ENCODE peak calls at places on chromosomes 13 and 19, in five cellular contexts. One of them, this sample, is unnamed.

GRCh38 chr19:11821474-11821873 is 7.4 kb downstream of the ZNF440 start:
- DNase-seq in fibroblast of mammary gland: peak; percentile 80
- DNase-seq in upper lobe of right lung: no peak
- DNase-seq in heart right ventricle: no peak
- DNase-seq in body of pancreas: no peak
- DNase-seq in this sample: no peak

GRCh38 chr19:55459950-55460657 is 1.3 kb downstream of the ISOC2 start:
- DNase-seq in body of pancreas: no peak
- DNase-seq in fibroblast of mammary gland: peak; percentile 34
- DNase-seq in upper lobe of right lung: no peak
- DNase-seq in heart right ventricle: no peak
- DNase-seq in this sample: no peak

GRCh38 chr19:7851623-7852500 is 21.8 kb downstream of the EVI5L start:
- DNase-seq in heart right ventricle: no peak
- DNase-seq in fibroblast of mammary gland: no peak
- DNase-seq in upper lobe of right lung: no peak
- DNase-seq in body of pancreas: no peak
- DNase-seq in this sample: no peak

GRCh38 chr19:17942181-17942580 is 9.4 kb downstream of the CCDC124 start:
- DNase-seq in upper lobe of right lung: no peak
- DNase-seq in fibroblast of mammary gland: no peak
- DNase-seq in heart right ventricle: no peak
- DNase-seq in body of pancreas: no peak
- DNase-seq in this sample: no peak

GRCh38 chr19:39599116-39599515 is 3.2 kb upstream of the LGALS13 start:
- DNase-seq in body of pancreas: no peak
- DNase-seq in upper lobe of right lung: no peak
- DNase-seq in fibroblast of mammary gland: peak; percentile 21
- DNase-seq in heart right ventricle: peak; percentile 18
- DNase-seq in this sample: no peak

GRCh38 chr13:87884874-87885273 is 213.7 kb downstream of the SLITRK5 start:
- DNase-seq in heart right ventricle: no peak
- DNase-seq in body of pancreas: no peak
- DNase-seq in fibroblast of mammary gland: peak; percentile 20
- DNase-seq in upper lobe of right lung: no peak
- DNase-seq in this sample: peak; percentile 72

GRCh38 chr19:41705393-41706174 is 2.8 kb upstream of the CEACAM5 start:
- DNase-seq in upper lobe of right lung: peak; percentile 72
- DNase-seq in body of pancreas: peak; percentile 17
- DNase-seq in heart right ventricle: no peak
- DNase-seq in fibroblast of mammary gland: peak; percentile 4
- DNase-seq in this sample: no peak

GRCh38 chr13:37429976-37430375 is 168.6 kb downstream of the POSTN start:
- DNase-seq in body of pancreas: no peak
- DNase-seq in fibroblast of mammary gland: peak; percentile 97
- DNase-seq in heart right ventricle: no peak
- DNase-seq in upper lobe of right lung: no peak
- DNase-seq in this sample: no peak

GRCh38 chr13:73521291-73521626 is 462.5 kb downstream of the KLF5 start:
- DNase-seq in heart right ventricle: no peak
- DNase-seq in fibroblast of mammary gland: no peak
- DNase-seq in upper lobe of right lung: no peak
- DNase-seq in body of pancreas: no peak
- DNase-seq in this sample: no peak

GRCh38 chr19:1252818-1253513 is 4.6 kb downstream of the MIDN start:
- DNase-seq in body of pancreas: peak; percentile 94
- DNase-seq in fibroblast of mammary gland: peak; percentile 98
- DNase-seq in upper lobe of right lung: peak; percentile 97
- DNase-seq in heart right ventricle: peak; percentile 91
- DNase-seq in this sample: peak; percentile 80

GRCh38 chr19:34926361-34926684 is 380 bp upstream of the ZNF30 start:
- DNase-seq in body of pancreas: no peak
- DNase-seq in heart right ventricle: no peak
- DNase-seq in fibroblast of mammary gland: no peak
- DNase-seq in upper lobe of right lung: no peak
- DNase-seq in this sample: no peak

GRCh38 chr13:49746111-49746510 is 46.4 kb downstream of the KPNA3 start:
- DNase-seq in upper lobe of right lung: no peak
- DNase-seq in fibroblast of mammary gland: no peak
- DNase-seq in heart right ventricle: no peak
- DNase-seq in body of pancreas: no peak
- DNase-seq in this sample: no peak

GRCh38 chr19:35733180-35734125 is 8.8 kb downstream of the IGFLR1 start:
- DNase-seq in fibroblast of mammary gland: no peak
- DNase-seq in body of pancreas: no peak
- DNase-seq in heart right ventricle: no peak
- DNase-seq in upper lobe of right lung: no peak
- DNase-seq in this sample: no peak

GRCh38 chr19:20078696-20079095 is 896 bp downstream of the ZNF90 start:
- DNase-seq in heart right ventricle: no peak
- DNase-seq in upper lobe of right lung: peak; percentile 67
- DNase-seq in body of pancreas: peak; percentile 20
- DNase-seq in fibroblast of mammary gland: peak; percentile 52
- DNase-seq in this sample: no peak

GRCh38 chr19:31318790-31319189 is 30.4 kb downstream of the TSHZ3 start:
- DNase-seq in heart right ventricle: no peak
- DNase-seq in fibroblast of mammary gland: no peak
- DNase-seq in body of pancreas: no peak
- DNase-seq in upper lobe of right lung: no peak
- DNase-seq in this sample: no peak

GRCh38 chr19:401836-402535 is 7.0 kb downstream of the C2CD4C start:
- DNase-seq in fibroblast of mammary gland: no peak
- DNase-seq in upper lobe of right lung: peak; percentile 54
- DNase-seq in heart right ventricle: peak; percentile 6
- DNase-seq in body of pancreas: no peak
- DNase-seq in this sample: no peak

GRCh38 chr13:48401480-48401879 is 11.4 kb downstream of the LPAR6 start:
- DNase-seq in body of pancreas: no peak
- DNase-seq in fibroblast of mammary gland: no peak
- DNase-seq in upper lobe of right lung: no peak
- DNase-seq in heart right ventricle: no peak
- DNase-seq in this sample: no peak
- H3K4me3 ChIP-seq in body of pancreas: no peak overlapping the region
- H3K4me3 ChIP-seq in fibroblast of mammary gland: no peak overlapping the region
- H3K4me3 ChIP-seq in upper lobe of right lung: no peak overlapping the region
- H3K4me3 ChIP-seq in heart right ventricle: no peak overlapping the region
- H3K4me3 ChIP-seq in this sample: no peak overlapping the region

DNA sequence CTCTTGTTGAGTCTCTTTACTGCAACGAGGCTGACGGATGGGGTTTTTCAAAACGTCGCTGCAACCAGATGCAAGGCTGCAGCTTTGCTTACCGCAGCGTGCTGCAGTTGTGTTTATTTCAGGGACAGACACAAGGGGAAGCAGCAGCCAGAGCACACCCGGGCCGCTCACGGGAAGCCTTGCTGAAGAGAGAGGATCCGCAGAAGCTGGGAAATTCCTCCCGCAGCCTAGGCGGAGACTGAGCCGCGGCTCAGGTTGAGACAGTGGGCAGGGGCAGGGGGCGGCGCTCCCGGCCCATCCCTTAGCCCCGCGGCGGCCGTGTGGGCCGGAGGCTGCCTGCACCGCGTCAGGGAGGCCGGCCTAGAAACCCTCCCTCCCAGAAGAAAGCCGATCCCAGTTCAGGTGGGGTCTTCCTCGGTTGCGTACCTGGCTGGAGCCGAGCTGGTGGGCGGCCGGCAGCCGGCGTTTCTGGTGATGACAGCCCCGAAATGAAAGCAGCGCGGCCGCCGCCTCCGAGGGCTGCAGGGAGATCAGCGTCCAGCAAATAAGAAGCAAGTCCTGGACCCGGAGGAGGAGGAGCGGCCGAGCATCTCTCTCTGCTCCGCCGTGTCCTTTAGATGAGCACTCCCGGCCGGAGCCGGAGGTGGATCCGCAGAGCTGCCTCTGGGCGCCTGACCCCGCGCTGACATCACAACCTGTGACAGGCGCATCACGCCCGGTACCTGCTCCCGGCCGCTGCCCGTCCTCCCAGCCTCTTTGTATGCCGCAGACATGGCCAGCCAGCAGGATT is at the start of gene FRY:
- DNase-seq in upper lobe of right lung: peak; percentile 78
- DNase-seq in fibroblast of mammary gland: peak; percentile 53
- DNase-seq in body of pancreas: peak; percentile 60
- DNase-seq in heart right ventricle: peak; percentile 70
- DNase-seq in this sample: peak; percentile 4
- TF ChIP-seq CTCF in upper lobe of right lung: no peak
- TF ChIP-seq CTCF in fibroblast of mammary gland: peak; percentile 23
- TF ChIP-seq CTCF in body of pancreas: no peak
- TF ChIP-seq CTCF in heart right ventricle: peak; percentile 29
- TF ChIP-seq CTCF in this sample: peak; percentile 18

DNA sequence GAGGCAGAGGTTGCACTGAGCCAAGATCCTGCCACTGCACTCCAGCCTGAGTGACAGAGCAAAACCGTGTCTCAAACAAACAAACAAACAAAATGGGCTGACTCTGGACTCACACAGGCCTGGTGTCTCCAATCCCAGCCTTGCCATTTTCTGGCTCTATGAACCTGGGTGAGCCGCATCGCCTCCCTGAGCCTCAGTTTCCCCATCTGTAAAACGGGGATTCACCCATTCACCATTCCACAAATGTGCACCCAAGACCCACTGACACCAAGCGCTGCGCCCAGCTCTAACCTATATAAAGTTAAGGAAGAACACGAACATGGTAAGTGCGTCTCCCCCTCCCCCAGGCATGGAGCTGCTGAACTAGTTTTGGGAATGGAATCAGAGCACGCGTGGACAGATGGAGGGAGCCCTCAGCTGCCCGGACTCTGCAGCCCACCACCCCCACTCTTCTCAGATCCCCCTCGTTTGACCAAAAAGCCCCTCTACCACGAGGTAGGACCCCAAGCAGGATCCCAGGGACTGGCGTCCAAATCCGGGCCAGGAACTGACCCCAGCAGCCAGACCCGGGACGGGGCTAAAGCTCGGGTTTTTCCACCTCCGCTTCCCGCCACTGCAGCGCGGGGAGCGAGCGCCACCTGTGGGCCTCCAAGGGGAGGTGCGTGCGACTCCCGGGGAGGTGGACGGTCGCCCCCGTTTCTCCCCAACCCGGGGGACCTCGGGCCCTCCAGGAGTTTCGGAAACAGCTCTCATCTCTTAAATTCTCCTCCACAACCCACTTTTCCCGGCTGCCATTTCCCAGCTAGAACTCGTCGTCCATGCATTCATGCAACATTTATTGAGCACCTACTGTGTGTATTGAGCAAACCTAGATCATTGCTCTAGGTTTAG is 33.0 kb upstream of the ADGRE5 start:
- DNase-seq in fibroblast of mammary gland: peak; percentile 43
- DNase-seq in heart right ventricle: peak; percentile 75
- DNase-seq in body of pancreas: peak; percentile 59
- DNase-seq in upper lobe of right lung: peak; percentile 84
- DNase-seq in this sample: no peak
- H3K4me3 ChIP-seq in fibroblast of mammary gland: peak overlapping the region; percentile 13
- H3K4me3 ChIP-seq in heart right ventricle: peak overlapping the region; percentile 22
- H3K4me3 ChIP-seq in body of pancreas: no peak overlapping the region
- H3K4me3 ChIP-seq in upper lobe of right lung: peak overlapping the region; percentile 25
- H3K4me3 ChIP-seq in this sample: no peak overlapping the region

GRCh38 chr19:15125232-15126067 is 18.2 kb downstream of the SYDE1 start:
- DNase-seq in body of pancreas: peak; percentile 99
- DNase-seq in fibroblast of mammary gland: peak; percentile 96
- DNase-seq in heart right ventricle: peak; percentile 99
- DNase-seq in upper lobe of right lung: peak; percentile 99
- DNase-seq in this sample: peak; percentile 92
- TF ChIP-seq CTCF in body of pancreas: no peak
- TF ChIP-seq CTCF in fibroblast of mammary gland: no peak
- TF ChIP-seq CTCF in heart right ventricle: no peak
- TF ChIP-seq CTCF in upper lobe of right lung: peak; percentile 20
- TF ChIP-seq CTCF in this sample: no peak

GRCh38 chr19:57903298-57904174 is 12.9 kb downstream of the ZNF417 start:
- DNase-seq in upper lobe of right lung: no peak
- DNase-seq in fibroblast of mammary gland: peak; percentile 51
- DNase-seq in body of pancreas: no peak
- DNase-seq in heart right ventricle: no peak
- DNase-seq in this sample: no peak
- H3K4me3 ChIP-seq in upper lobe of right lung: no peak overlapping the region
- H3K4me3 ChIP-seq in fibroblast of mammary gland: no peak overlapping the region
- H3K4me3 ChIP-seq in body of pancreas: no peak overlapping the region
- H3K4me3 ChIP-seq in heart right ventricle: no peak overlapping the region
- H3K4me3 ChIP-seq in this sample: no peak overlapping the region

GRCh38 chr13:80030491-80030890 is 310.4 kb downstream of the SPRY2 start:
- DNase-seq in fibroblast of mammary gland: peak; percentile 42
- DNase-seq in upper lobe of right lung: peak; percentile 69
- DNase-seq in heart right ventricle: no peak
- DNase-seq in body of pancreas: peak; percentile 32
- DNase-seq in this sample: no peak
- TF ChIP-seq CTCF in fibroblast of mammary gland: peak; percentile 25
- TF ChIP-seq CTCF in upper lobe of right lung: peak; percentile 39
- TF ChIP-seq CTCF in heart right ventricle: peak; percentile 38
- TF ChIP-seq CTCF in body of pancreas: no peak
- TF ChIP-seq CTCF in this sample: peak; percentile 63

GRCh38 chr19:21607453-21607852 is 102.1 kb downstream of the ZNF429 start:
- DNase-seq in fibroblast of mammary gland: no peak
- DNase-seq in upper lobe of right lung: no peak
- DNase-seq in heart right ventricle: no peak
- DNase-seq in body of pancreas: no peak
- DNase-seq in this sample: no peak

GRCh38 chr19:21604351-21604926 is 99.0 kb downstream of the ZNF429 start:
- DNase-seq in upper lobe of right lung: no peak
- DNase-seq in fibroblast of mammary gland: peak; percentile 5
- DNase-seq in body of pancreas: peak; percentile 18
- DNase-seq in heart right ventricle: no peak
- DNase-seq in this sample: no peak

GRCh38 chr19:21602105-21602658 is 96.8 kb downstream of the ZNF429 start:
- DNase-seq in body of pancreas: no peak
- DNase-seq in upper lobe of right lung: no peak
- DNase-seq in fibroblast of mammary gland: no peak
- DNase-seq in heart right ventricle: no peak
- DNase-seq in this sample: no peak

GRCh38 chr19:21603431-21604153 is 98.2 kb downstream of the ZNF429 start:
- DNase-seq in upper lobe of right lung: no peak
- DNase-seq in body of pancreas: no peak
- DNase-seq in heart right ventricle: no peak
- DNase-seq in fibroblast of mammary gland: no peak
- DNase-seq in this sample: no peak

GRCh38 chr19:21604941-21605548 is 99.6 kb downstream of the ZNF429 start:
- DNase-seq in upper lobe of right lung: no peak
- DNase-seq in body of pancreas: peak; percentile 39
- DNase-seq in heart right ventricle: no peak
- DNase-seq in fibroblast of mammary gland: no peak
- DNase-seq in this sample: peak; percentile 9
- H3K4me3 ChIP-seq in upper lobe of right lung: peak overlapping the region; percentile 48
- H3K4me3 ChIP-seq in body of pancreas: no peak overlapping the region
- H3K4me3 ChIP-seq in heart right ventricle: peak overlapping the region; percentile 54
- H3K4me3 ChIP-seq in fibroblast of mammary gland: peak overlapping the region; percentile 16
- H3K4me3 ChIP-seq in this sample: peak overlapping the region; percentile 52

DNA sequence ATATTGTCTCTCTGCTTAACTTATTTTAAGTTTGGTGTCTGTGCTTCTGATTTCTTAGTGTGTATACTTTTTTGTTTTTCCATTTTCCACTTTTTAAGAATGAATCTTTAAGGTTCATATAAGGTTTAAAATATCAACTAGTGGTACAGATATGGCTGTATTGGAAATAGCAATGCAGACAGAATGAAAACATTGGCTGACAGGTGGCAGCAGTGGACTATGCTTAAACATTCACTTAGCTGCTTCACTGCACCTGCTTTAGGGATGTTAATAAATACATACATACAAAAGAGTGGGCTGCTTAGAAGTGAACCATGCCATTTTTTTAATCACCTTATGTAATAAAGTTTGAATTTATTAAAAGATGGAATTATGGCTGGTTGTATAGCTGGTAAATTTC is 27.3 kb downstream of the TM9SF2 start:
- DNase-seq in upper lobe of right lung: no peak
- DNase-seq in fibroblast of mammary gland: no peak
- DNase-seq in heart right ventricle: no peak
- DNase-seq in body of pancreas: no peak
- DNase-seq in this sample: peak; percentile 29
- TF ChIP-seq CTCF in upper lobe of right lung: no peak
- TF ChIP-seq CTCF in fibroblast of mammary gland: no peak
- TF ChIP-seq CTCF in heart right ventricle: peak; percentile 21
- TF ChIP-seq CTCF in body of pancreas: no peak
- TF ChIP-seq CTCF in this sample: peak; percentile 53